ENCODE peak calls at places on chromosomes 2 and 18, in eight cellular contexts. One of them, this sample, is unnamed.

GRCh38 chr18:7946724-7947377 is 379.7 kb downstream of the PTPRM start:
- DNase-seq in WTC11: no peak
- DNase-seq in GM12865: peak; percentile 10
- DNase-seq in GM20000: no peak
- DNase-seq in GM13977: no peak
- DNase-seq in Calu3: peak; percentile 64
- DNase-seq in GM23338: peak; percentile 25
- DNase-seq in fibroblast of the aortic adventitia: peak; percentile 90
- DNase-seq in this sample: no peak

GRCh38 chr2:21270083-21270491 is 146.3 kb downstream of the TDRD15 start:
- DNase-seq in WTC11: no peak
- DNase-seq in GM12865: no peak
- DNase-seq in GM20000: no peak
- DNase-seq in GM13977: no peak
- DNase-seq in Calu3: no peak
- DNase-seq in GM23338: no peak
- DNase-seq in fibroblast of the aortic adventitia: no peak
- DNase-seq in this sample: no peak

GRCh38 chr2:109080109-109080508 is 48.9 kb upstream of the SH3RF3 start:
- DNase-seq in WTC11: no peak
- DNase-seq in GM12865: no peak
- DNase-seq in GM20000: no peak
- DNase-seq in GM13977: no peak
- DNase-seq in Calu3: no peak
- DNase-seq in GM23338: no peak
- DNase-seq in fibroblast of the aortic adventitia: no peak
- DNase-seq in this sample: no peak

GRCh38 chr2:148021059-148021985 is at the start of gene MBD5:
- DNase-seq in WTC11: peak; percentile 49
- DNase-seq in GM12865: peak; percentile 83
- DNase-seq in GM20000: peak; percentile 22
- DNase-seq in GM13977: peak; percentile 34
- DNase-seq in Calu3: peak; percentile 14
- DNase-seq in GM23338: peak; percentile 69
- DNase-seq in fibroblast of the aortic adventitia: peak; percentile 61
- DNase-seq in this sample: peak; percentile 45

GRCh38 chr2:39379643-39380524 is 57.2 kb downstream of the MAP4K3 start:
- DNase-seq in WTC11: no peak
- DNase-seq in GM12865: peak; percentile 61
- DNase-seq in GM20000: peak; percentile 33
- DNase-seq in GM13977: peak; percentile 48
- DNase-seq in Calu3: peak; percentile 17
- DNase-seq in GM23338: peak; percentile 52
- DNase-seq in fibroblast of the aortic adventitia: peak; percentile 78
- DNase-seq in this sample: no peak

GRCh38 chr2:73071452-73072399 is at the start of gene SFXN5:
- DNase-seq in WTC11: peak; percentile 95
- DNase-seq in GM12865: peak; percentile 95
- DNase-seq in GM20000: peak; percentile 91
- DNase-seq in GM13977: peak; percentile 91
- DNase-seq in Calu3: peak; percentile 92
- DNase-seq in GM23338: peak; percentile 97
- DNase-seq in fibroblast of the aortic adventitia: peak; percentile 89
- DNase-seq in this sample: peak; percentile 92

GRCh38 chr2:70656421-70657010 is 102.9 kb upstream of the TGFA start:
- DNase-seq in WTC11: no peak
- DNase-seq in GM12865: no peak
- DNase-seq in GM20000: no peak
- DNase-seq in GM13977: no peak
- DNase-seq in Calu3: no peak
- DNase-seq in GM23338: no peak
- DNase-seq in fibroblast of the aortic adventitia: no peak
- DNase-seq in this sample: no peak

GRCh38 chr2:75186829-75187228 is 12.5 kb downstream of the TACR1 start:
- DNase-seq in WTC11: no peak
- DNase-seq in GM12865: no peak
- DNase-seq in GM20000: no peak
- DNase-seq in GM13977: no peak
- DNase-seq in Calu3: no peak
- DNase-seq in GM23338: no peak
- DNase-seq in fibroblast of the aortic adventitia: no peak
- DNase-seq in this sample: no peak

GRCh38 chr2:6352906-6353515 is 512.7 kb downstream of the CMPK2 start:
- DNase-seq in WTC11: peak; percentile 12
- DNase-seq in GM12865: no peak
- DNase-seq in GM20000: no peak
- DNase-seq in GM13977: no peak
- DNase-seq in Calu3: peak; percentile 77
- DNase-seq in GM23338: peak; percentile 81
- DNase-seq in fibroblast of the aortic adventitia: peak; percentile 2
- DNase-seq in this sample: peak; percentile 67

GRCh38 chr2:120901213-120901612 is 165.5 kb downstream of the GLI2 start:
- DNase-seq in WTC11: no peak
- DNase-seq in GM12865: no peak
- DNase-seq in GM20000: no peak
- DNase-seq in GM13977: no peak
- DNase-seq in Calu3: no peak
- DNase-seq in GM23338: no peak
- DNase-seq in fibroblast of the aortic adventitia: peak; percentile 16
- DNase-seq in this sample: no peak

GRCh38 chr2:25664531-25665307 is 8.7 kb downstream of the DTNB start:
- DNase-seq in WTC11: peak; percentile 69
- DNase-seq in GM12865: peak; percentile 56
- DNase-seq in GM20000: peak; percentile 50
- DNase-seq in GM13977: peak; percentile 41
- DNase-seq in Calu3: peak; percentile 76
- DNase-seq in GM23338: peak; percentile 95
- DNase-seq in fibroblast of the aortic adventitia: peak; percentile 82
- DNase-seq in this sample: peak; percentile 48

GRCh38 chr18:48616484-48617255 is 77.8 kb downstream of the CTIF start:
- DNase-seq in WTC11: no peak
- DNase-seq in GM12865: no peak
- DNase-seq in GM20000: no peak
- DNase-seq in GM13977: no peak
- DNase-seq in Calu3: no peak
- DNase-seq in GM23338: no peak
- DNase-seq in fibroblast of the aortic adventitia: peak; percentile 82
- DNase-seq in this sample: no peak

GRCh38 chr2:130766037-130766436 is 10.7 kb downstream of the AMER3 start:
- DNase-seq in WTC11: no peak
- DNase-seq in GM12865: no peak
- DNase-seq in GM20000: no peak
- DNase-seq in GM13977: no peak
- DNase-seq in Calu3: no peak
- DNase-seq in GM23338: no peak
- DNase-seq in fibroblast of the aortic adventitia: no peak
- DNase-seq in this sample: no peak

GRCh38 chr2:88709117-88709739 is 17.8 kb downstream of the RPIA start:
- DNase-seq in WTC11: no peak
- DNase-seq in GM12865: no peak
- DNase-seq in GM20000: no peak
- DNase-seq in GM13977: no peak
- DNase-seq in Calu3: no peak
- DNase-seq in GM23338: no peak
- DNase-seq in fibroblast of the aortic adventitia: peak; percentile 63
- DNase-seq in this sample: no peak

DNA sequence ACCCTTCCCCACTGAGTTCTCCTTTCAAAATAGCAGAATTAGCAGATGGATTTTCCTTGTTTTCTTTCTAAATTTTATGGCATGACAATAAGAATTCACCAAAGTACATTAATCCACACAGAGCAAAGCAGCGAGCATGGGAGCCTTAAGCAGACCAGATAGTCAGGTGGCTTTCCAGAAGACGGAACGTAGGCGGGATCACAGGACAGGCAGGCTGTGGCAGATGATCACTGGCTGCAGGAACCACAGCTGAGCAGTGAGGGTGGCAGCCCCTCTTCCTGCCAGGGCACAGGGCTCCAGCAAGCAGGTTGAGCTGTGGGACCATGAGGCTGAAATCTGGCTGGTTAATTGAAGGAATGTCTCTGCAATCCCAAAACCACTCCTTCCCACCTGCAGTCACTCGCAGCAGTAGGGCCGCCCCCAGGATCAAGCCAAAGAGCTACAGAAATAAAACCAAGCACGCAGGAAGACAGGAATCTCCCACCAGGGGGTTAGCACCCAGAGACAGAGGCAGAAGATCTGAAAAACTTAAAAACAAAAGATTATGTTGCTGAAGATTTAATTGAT is 259.9 kb downstream of the EIPR1 start:
- DNase-seq in WTC11: no peak
- DNase-seq in GM12865: no peak
- DNase-seq in GM20000: no peak
- DNase-seq in GM13977: no peak
- DNase-seq in Calu3: no peak
- DNase-seq in GM23338: peak; percentile 35
- DNase-seq in fibroblast of the aortic adventitia: no peak
- DNase-seq in this sample: no peak
- TF ChIP-seq CTCF in WTC11: no peak
- TF ChIP-seq CTCF in GM12865: no peak
- TF ChIP-seq CTCF in GM20000: no peak
- TF ChIP-seq CTCF in GM13977: no peak
- TF ChIP-seq CTCF in Calu3: no peak
- TF ChIP-seq CTCF in GM23338: no peak
- TF ChIP-seq CTCF in fibroblast of the aortic adventitia: no peak
- TF ChIP-seq CTCF in this sample: no peak

GRCh38 chr2:98507461-98507860 is 62.8 kb downstream of the INPP4A start:
- DNase-seq in WTC11: no peak
- DNase-seq in GM12865: no peak
- DNase-seq in GM20000: no peak
- DNase-seq in GM13977: no peak
- DNase-seq in Calu3: no peak
- DNase-seq in GM23338: no peak
- DNase-seq in fibroblast of the aortic adventitia: no peak
- DNase-seq in this sample: no peak
- TF ChIP-seq CTCF in WTC11: no peak
- TF ChIP-seq CTCF in GM12865: no peak
- TF ChIP-seq CTCF in GM20000: no peak
- TF ChIP-seq CTCF in GM13977: no peak
- TF ChIP-seq CTCF in Calu3: no peak
- TF ChIP-seq CTCF in GM23338: peak; percentile 10
- TF ChIP-seq CTCF in fibroblast of the aortic adventitia: no peak
- TF ChIP-seq CTCF in this sample: no peak

DNA sequence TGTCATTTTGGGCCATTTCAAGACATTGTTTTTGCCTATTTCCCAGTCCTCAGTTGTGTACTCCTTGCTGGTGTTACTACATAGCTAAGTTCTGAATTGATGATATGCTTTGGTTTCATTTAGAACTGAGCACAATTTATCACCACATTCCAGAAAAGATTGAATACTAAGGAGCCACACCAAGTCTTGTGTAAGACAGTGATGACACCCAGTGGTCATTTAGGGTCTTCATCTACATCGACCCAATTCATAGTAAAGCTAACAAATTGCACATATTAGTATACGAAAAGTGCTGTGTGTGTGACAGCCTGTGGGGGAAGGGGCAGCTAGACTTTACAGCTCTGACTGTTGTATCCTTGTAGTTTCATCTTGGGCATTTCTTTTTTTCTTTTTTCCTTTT is 10.9 kb upstream of the DLX2 start:
- DNase-seq in WTC11: no peak
- DNase-seq in GM12865: peak; percentile 39
- DNase-seq in GM20000: peak; percentile 10
- DNase-seq in GM13977: peak; percentile 31
- DNase-seq in Calu3: no peak
- DNase-seq in GM23338: peak; percentile 57
- DNase-seq in fibroblast of the aortic adventitia: peak; percentile 73
- DNase-seq in this sample: no peak
- TF ChIP-seq CTCF in WTC11: peak; percentile 27
- TF ChIP-seq CTCF in GM12865: peak; percentile 26
- TF ChIP-seq CTCF in GM20000: no peak
- TF ChIP-seq CTCF in GM13977: peak; percentile 40
- TF ChIP-seq CTCF in Calu3: no peak
- TF ChIP-seq CTCF in GM23338: peak; percentile 70
- TF ChIP-seq CTCF in fibroblast of the aortic adventitia: peak; percentile 35
- TF ChIP-seq CTCF in this sample: peak; percentile 63

DNA sequence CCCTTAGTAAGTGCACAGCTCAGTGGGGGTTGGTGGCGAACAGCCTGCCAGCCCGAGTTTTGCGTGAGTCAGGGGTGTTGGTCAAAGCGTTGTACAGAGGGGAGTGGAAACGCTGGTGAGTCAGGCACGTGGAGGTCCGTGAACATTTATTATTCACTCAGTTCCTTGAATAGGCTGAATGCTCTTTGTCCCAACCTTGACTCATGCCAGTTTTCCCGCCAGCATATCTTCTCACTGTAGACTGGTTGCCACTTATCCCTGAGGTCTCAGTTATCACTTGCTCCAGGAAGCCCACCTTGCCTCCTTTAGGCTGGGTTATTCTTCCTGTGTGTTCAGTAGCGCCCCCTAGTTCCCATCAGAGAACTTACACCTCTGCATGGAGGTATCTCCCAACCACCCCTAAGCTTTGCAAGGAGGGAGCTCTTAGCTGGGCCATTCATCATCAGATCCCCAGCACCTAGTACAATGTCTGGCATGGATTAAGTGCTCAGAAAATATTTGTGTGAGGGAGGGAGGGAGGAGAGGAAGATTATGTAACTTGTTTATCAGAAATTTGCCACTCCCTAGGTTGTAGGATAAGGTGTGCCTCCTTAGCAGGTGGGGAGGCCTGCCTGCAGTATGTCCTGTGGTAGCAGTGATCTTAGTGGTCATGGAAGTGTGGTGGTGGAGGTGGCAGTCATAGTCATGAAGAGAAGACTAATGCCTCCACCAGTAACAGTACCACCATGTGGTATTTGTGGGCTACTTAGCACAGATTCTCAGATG is 72.1 kb downstream of the CABLES1 start:
- DNase-seq in WTC11: no peak
- DNase-seq in GM12865: peak; percentile 45
- DNase-seq in GM20000: no peak
- DNase-seq in GM13977: no peak
- DNase-seq in Calu3: no peak
- DNase-seq in GM23338: peak; percentile 81
- DNase-seq in fibroblast of the aortic adventitia: peak; percentile 24
- DNase-seq in this sample: no peak
- TF ChIP-seq CTCF in WTC11: peak; percentile 87
- TF ChIP-seq CTCF in GM12865: peak; percentile 35
- TF ChIP-seq CTCF in GM20000: no peak
- TF ChIP-seq CTCF in GM13977: peak; percentile 24
- TF ChIP-seq CTCF in Calu3: peak; percentile 10
- TF ChIP-seq CTCF in GM23338: peak; percentile 95
- TF ChIP-seq CTCF in fibroblast of the aortic adventitia: peak; percentile 42
- TF ChIP-seq CTCF in this sample: peak; percentile 40

DNA sequence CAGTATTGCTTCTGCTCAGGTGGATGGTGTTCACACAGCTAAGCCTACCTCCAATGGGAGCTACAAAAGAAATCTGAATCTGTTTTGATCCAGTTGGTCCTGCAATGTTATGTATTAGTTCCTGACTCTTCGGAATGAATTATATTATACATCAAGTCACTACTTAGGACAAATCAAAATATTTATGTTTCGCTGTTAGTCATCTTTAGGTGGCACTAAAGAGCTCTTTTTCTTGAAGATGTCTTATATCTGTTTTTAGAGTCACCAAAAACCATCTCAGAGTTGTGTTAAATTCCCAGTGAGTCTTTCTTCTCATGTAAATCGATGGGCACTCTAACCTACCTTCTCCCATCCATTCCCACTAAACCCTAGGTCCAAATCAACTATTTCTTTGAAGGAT is 2.2 kb downstream of the DNER start:
- DNase-seq in WTC11: no peak
- DNase-seq in GM12865: peak; percentile 3
- DNase-seq in GM20000: peak; percentile 33
- DNase-seq in GM13977: peak; percentile 39
- DNase-seq in Calu3: no peak
- DNase-seq in GM23338: no peak
- DNase-seq in fibroblast of the aortic adventitia: peak; percentile 7
- DNase-seq in this sample: no peak
- TF ChIP-seq CTCF in WTC11: no peak
- TF ChIP-seq CTCF in GM12865: no peak
- TF ChIP-seq CTCF in GM20000: no peak
- TF ChIP-seq CTCF in GM13977: peak; percentile 14
- TF ChIP-seq CTCF in Calu3: peak; percentile 22
- TF ChIP-seq CTCF in GM23338: peak; percentile 22
- TF ChIP-seq CTCF in fibroblast of the aortic adventitia: no peak
- TF ChIP-seq CTCF in this sample: peak; percentile 26

This sample was measured in neural crest cell.